ENCODE peak calls at places on chromosomes 12 and 14, in nine cellular contexts. T is kidney tubule cell, M is HuH-7.5, B is T-helper 2 cell, I is neural crest cell, L is M059J, E is mucosa of descending colon, Y is RCC 7860, U is prostate gland. K is an unnamed sample.

GRCh38 chr12:123483602-123484273 is 25.8 kb downstream of the SNRNP35 start:
- DNase-seq in T (no peak), M (no peak), B (no peak), I (no peak), L (no peak), E (no peak), Y (no peak), U (no peak), K (no peak)

GRCh38 chr12:72281145-72281544 is 9.0 kb downstream of the TRHDE start:
- DNase-seq in T (peak; percentile 58), M (no peak), B (no peak), I (no peak), L (peak; percentile 78), E (no peak), Y (no peak), U (no peak), K (no peak)

GRCh38 chr14:38507299-38507698 is 251.4 kb upstream of the CLEC14A start:
- DNase-seq in T (no peak), M (no peak), B (no peak), I (no peak), L (no peak), E (no peak), Y (no peak), U (no peak), K (no peak)

GRCh38 chr12:120498870-120499515 is 3.1 kb downstream of the DYNLL1 start:
- DNase-seq in T (no peak), M (no peak), B (no peak), I (no peak), L (peak; percentile 12), E (no peak), Y (no peak), U (no peak), K (no peak)

GRCh38 chr12:79063258-79063657 is 198.7 kb downstream of the SYT1 start:
- DNase-seq in T (no peak), M (no peak), B (no peak), I (no peak), L (no peak), E (no peak), Y (no peak), U (no peak), K (peak; percentile 15)

GRCh38 chr14:100361626-100362025 is 38.5 kb downstream of the SLC25A47 start:
- DNase-seq in T (no peak), M (no peak), B (no peak), I (no peak), L (no peak), E (no peak), Y (no peak), U (no peak), K (no peak)

GRCh38 chr12:56188786-56189335 is 422 bp downstream of the SMARCC2 start:
- DNase-seq in T (peak; percentile 10), M (peak; percentile 49), B (peak; percentile 14), I (no peak), L (no peak), E (no peak), Y (no peak), U (peak; percentile 13), K (no peak)

GRCh38 chr14:23207146-23207540 is 23.7 kb upstream of the SLC7A8 start:
- DNase-seq in T (no peak), M (no peak), B (no peak), I (no peak), L (no peak), E (no peak), Y (no peak), U (no peak), K (no peak)

GRCh38 chr14:34359423-34360120 is 102.5 kb downstream of the SPTSSA start:
- DNase-seq in T (no peak), M (no peak), B (no peak), I (no peak), L (peak; percentile 53), E (peak; percentile 35), Y (no peak), U (no peak), K (no peak)

GRCh38 chr12:116299064-116299463 is 21.6 kb upstream of the MED13L start:
- DNase-seq in T (no peak), M (no peak), B (no peak), I (no peak), L (no peak), E (no peak), Y (no peak), U (no peak), K (no peak)

GRCh38 chr12:129550353-129550752 is 353.5 kb downstream of the TMEM132D start:
- DNase-seq in T (no peak), M (no peak), B (no peak), I (no peak), L (no peak), E (peak; percentile 66), Y (no peak), U (no peak), K (no peak)

GRCh38 chr14:81329640-81330385 is 70.3 kb downstream of the STON2 start:
- DNase-seq in T (peak; percentile 30), M (no peak), B (no peak), I (no peak), L (no peak), E (no peak), Y (no peak), U (peak; percentile 81), K (no peak)

GRCh38 chr12:110853856-110854255 is 7.1 kb downstream of the CCDC63 start:
- DNase-seq in T (no peak), M (no peak), B (no peak), I (no peak), L (no peak), E (no peak), Y (no peak), U (no peak), K (no peak)

GRCh38 chr12:126780343-126780742 is 1486.6 kb upstream of the TMEM132C start:
- DNase-seq in T (no peak), M (no peak), B (no peak), I (no peak), L (no peak), E (no peak), Y (no peak), U (no peak), K (no peak)

GRCh38 chr14:92917041-92917940 is 5.7 kb upstream of the CHGA start:
- DNase-seq in T (no peak), M (no peak), B (no peak), I (no peak), L (no peak), E (no peak), Y (no peak), U (no peak), K (no peak)

GRCh38 chr14:55979096-55979495 is 139.1 kb upstream of the PELI2 start:
- DNase-seq in T (no peak), M (no peak), B (no peak), I (no peak), L (no peak), E (no peak), Y (no peak), U (no peak), K (no peak)

GRCh38 chr12:109768901-109769670 is 55.5 kb downstream of the FAM222A start:
- DNase-seq in T (no peak), M (no peak), B (no peak), I (no peak), L (no peak), E (no peak), Y (no peak), U (no peak), K (no peak)

GRCh38 chr14:28756896-28757570 is 9.6 kb upstream of the FOXG1 start:
- DNase-seq in T (peak; percentile 32), M (no peak), B (no peak), I (no peak), L (peak; percentile 84), E (no peak), Y (no peak), U (no peak), K (no peak)

GRCh38 chr14:88479574-88479987 is 75.2 kb downstream of the PTPN21 start:
- DNase-seq in T (no peak), M (no peak), B (no peak), I (no peak), L (no peak), E (no peak), Y (no peak), U (no peak), K (no peak)

GRCh38 chr12:24798335-24798734 is 150.6 kb downstream of the BCAT1 start:
- DNase-seq in T (peak; percentile 72), M (no peak), B (no peak), I (no peak), L (peak; percentile 15), E (no peak), Y (no peak), U (no peak), K (no peak)

GRCh38 chr12:49264466-49264872 is 413 bp upstream of the TUBA1C start:
- DNase-seq in T (no peak), M (no peak), B (peak; percentile 20), I (no peak), L (no peak), E (no peak), Y (no peak), U (no peak), K (no peak)

GRCh38 chr12:52546126-52546525 is 6.8 kb downstream of the KRT71 start:
- DNase-seq in T (no peak), M (no peak), B (no peak), I (no peak), L (no peak), E (no peak), Y (no peak), U (no peak), K (no peak)

GRCh38 chr14:88269816-88270416 is 53.2 kb downstream of the KCNK10 start:
- DNase-seq in T (no peak), M (no peak), B (no peak), I (no peak), L (no peak), E (peak; percentile 37), Y (no peak), U (no peak), K (no peak)

GRCh38 chr12:58557156-58557555 is 363.1 kb downstream of the LRIG3 start:
- DNase-seq in T (peak; percentile 20), M (no peak), B (no peak), I (no peak), L (peak; percentile 90), E (no peak), Y (no peak), U (no peak), K (peak; percentile 45)

GRCh38 chr14:82309199-82309598 is 775.5 kb upstream of the SEL1L start:
- DNase-seq in T (no peak), M (no peak), B (no peak), I (no peak), L (no peak), E (no peak), Y (no peak), U (no peak), K (no peak)

GRCh38 chr14:65287264-65288131 is 125.0 kb upstream of the FUT8 start:
- DNase-seq in T (no peak), M (no peak), B (peak; percentile 62), I (no peak), L (no peak), E (no peak), Y (no peak), U (no peak), K (no peak)

GRCh38 chr12:112850343-112850742 is 56.4 kb upstream of the OAS1 start:
- DNase-seq in T (no peak), M (no peak), B (no peak), I (no peak), L (no peak), E (no peak), Y (no peak), U (no peak), K (no peak)

GRCh38 chr14:74483321-74483720 is 9.8 kb downstream of the NPC2 start:
- DNase-seq in T (no peak), M (no peak), B (no peak), I (no peak), L (no peak), E (no peak), Y (no peak), U (no peak), K (no peak)

GRCh38 chr14:99721792-99722516 is 37.9 kb downstream of the CYP46A1 start:
- DNase-seq in T (no peak), M (no peak), B (no peak), I (no peak), L (no peak), E (no peak), Y (no peak), U (no peak), K (no peak)

GRCh38 chr14:105258846-105259245 is 10.5 kb downstream of the BTBD6 start:
- DNase-seq in T (no peak), M (no peak), B (no peak), I (no peak), L (no peak), E (peak; percentile 62), Y (no peak), U (no peak), K (no peak)

GRCh38 chr12:50971946-50972345 is 19.6 kb downstream of the HIGD1C start:
- DNase-seq in T (no peak), M (no peak), B (no peak), I (no peak), L (no peak), E (no peak), Y (no peak), U (no peak), K (no peak)